ENCODE peak calls at places on chromosomes 11 and 22, in ten cellular contexts. H, G, M, N, J, A, E, P, I and W are unnamed samples.

GRCh38 chr22:20084547-20085413 is 4.7 kb downstream of the DGCR8 start:
- DNase-seq in H (peak; percentile 6), N (peak; percentile 67), J (no peak), M (no peak), G (no peak), I (no peak), A (peak; percentile 40), E (no peak), P (peak; percentile 89), W (peak; percentile 8)

GRCh38 chr11:70491696-70492472 is 93.6 kb downstream of the CTTN start:
- DNase-seq in G (no peak), A (no peak), N (peak; percentile 67), I (no peak), H (no peak), P (peak; percentile 53), M (peak; percentile 36), E (no peak), J (no peak), W (no peak)

GRCh38 chr22:31106001-31106571 is 1.3 kb downstream of the SELENOM start:
- DNase-seq in I (no peak), A (no peak), J (no peak), M (no peak), E (no peak), P (no peak), N (no peak), G (no peak), H (no peak), W (no peak)

GRCh38 chr22:33758961-33759360 is 161.3 kb downstream of the LARGE1 start:
- DNase-seq in H (no peak), P (no peak), J (no peak), E (no peak), I (no peak), G (no peak), A (no peak), M (no peak), N (no peak), W (no peak)

GRCh38 chr22:46058591-46059519 is 81.9 kb upstream of the WNT7B start:
- DNase-seq in I (no peak), E (peak; percentile 79), A (no peak), J (no peak), P (peak; percentile 52), M (peak; percentile 17), G (no peak), H (no peak), N (no peak), W (peak; percentile 59)

GRCh38 chr22:30206964-30207363 is 39.6 kb downstream of the LIF start:
- DNase-seq in J (peak; percentile 88), E (peak; percentile 92), G (no peak), P (peak; percentile 43), I (no peak), N (no peak), H (peak; percentile 96), M (peak; percentile 96), A (peak; percentile 51), W (peak; percentile 93)

GRCh38 chr11:94656968-94657367 is 89.8 kb downstream of the PIWIL4 start:
- DNase-seq in P (no peak), E (no peak), J (no peak), I (no peak), A (no peak), G (no peak), M (peak; percentile 62), H (no peak), N (no peak), W (no peak)

GRCh38 chr11:19595840-19596751 is 116.5 kb upstream of the NAV2 start:
- DNase-seq in N (peak; percentile 93), E (peak; percentile 80), J (peak; percentile 93), M (no peak), H (peak; percentile 86), P (peak; percentile 87), A (no peak), I (peak; percentile 61), G (no peak), W (peak; percentile 93)

GRCh38 chr11:113579292-113579940 is 104.2 kb upstream of the DRD2 start:
- DNase-seq in N (no peak), G (no peak), A (no peak), I (no peak), J (no peak), P (no peak), E (no peak), H (no peak), M (no peak), W (no peak)

GRCh38 chr11:15629690-15630321 is 515.1 kb downstream of the INSC start:
- DNase-seq in E (no peak), A (no peak), G (peak; percentile 8), I (no peak), P (no peak), M (peak; percentile 43), J (peak; percentile 18), H (peak; percentile 16), N (no peak), W (no peak)

GRCh38 chr11:111911563-111912401 is at the start of gene CRYAB:
- DNase-seq in J (peak; percentile 78), M (no peak), G (no peak), P (no peak), A (no peak), I (peak; percentile 87), N (peak; percentile 95), H (peak; percentile 83), E (peak; percentile 52), W (peak; percentile 89)
- H3K4me3 ChIP-seq in J (peak within 1 kb of the TSS; percentile 19), M (no peak within 1 kb of the TSS), G (no peak within 1 kb of the TSS), P (peak within 1 kb of the TSS; percentile 7), A (no peak within 1 kb of the TSS), I (peak within 1 kb of the TSS; percentile 76), N (peak within 1 kb of the TSS; percentile 79), H (peak within 1 kb of the TSS; percentile 21), E (no peak within 1 kb of the TSS), W (peak within 1 kb of the TSS; percentile 55)

GRCh38 chr11:107044503-107044902 is 26.2 kb upstream of the GUCY1A2 start:
- DNase-seq in G (no peak), A (no peak), I (no peak), N (no peak), M (no peak), P (no peak), J (no peak), H (peak; percentile 8), E (no peak), W (no peak)

GRCh38 chr11:107043242-107043991 is 25.1 kb upstream of the GUCY1A2 start:
- DNase-seq in I (no peak), P (no peak), J (peak; percentile 94), G (no peak), H (peak; percentile 94), E (peak; percentile 85), A (no peak), M (no peak), N (no peak), W (peak; percentile 95)

GRCh38 chr11:107042748-107043147 is 24.5 kb upstream of the GUCY1A2 start:
- DNase-seq in E (no peak), N (no peak), G (no peak), J (no peak), I (no peak), M (no peak), A (no peak), P (no peak), H (no peak), W (no peak)

GRCh38 chr11:107040447-107041444 is 22.5 kb upstream of the GUCY1A2 start:
- DNase-seq in J (peak; percentile 84), N (no peak), A (no peak), E (peak; percentile 43), H (peak; percentile 77), I (no peak), M (no peak), P (no peak), G (no peak), W (peak; percentile 33)
- H3K4me3 ChIP-seq in J (no peak overlapping the region), N (no peak overlapping the region), A (no peak overlapping the region), E (no peak overlapping the region), H (no peak overlapping the region), I (no peak overlapping the region), M (no peak overlapping the region), P (no peak overlapping the region), G (no peak overlapping the region), W (no peak overlapping the region)

GRCh38 chr11:69040051-69040450 is 8.7 kb upstream of the TPCN2 start:
- DNase-seq in E (peak; percentile 85), H (no peak), P (no peak), M (no peak), G (no peak), I (no peak), N (no peak), J (no peak), A (no peak), W (no peak)

GRCh38 chr11:69039501-69039900 is 9.2 kb upstream of the TPCN2 start:
- DNase-seq in N (no peak), P (no peak), J (no peak), I (no peak), H (no peak), M (no peak), G (no peak), A (no peak), E (peak; percentile 48), W (peak; percentile 50)

GRCh38 chr11:69044111-69045013 is 4.4 kb upstream of the TPCN2 start:
- DNase-seq in N (peak; percentile 92), H (peak; percentile 59), G (no peak), E (peak; percentile 99), J (peak; percentile 83), M (peak; percentile 91), P (peak; percentile 76), A (peak; percentile 43), I (no peak), W (peak; percentile 49)

GRCh38 chr11:69040581-69041260 is 8.0 kb upstream of the TPCN2 start:
- DNase-seq in M (no peak), J (peak; percentile 87), G (no peak), H (peak; percentile 39), A (no peak), I (no peak), E (peak; percentile 99), N (no peak), P (no peak), W (peak; percentile 88)

DNA sequence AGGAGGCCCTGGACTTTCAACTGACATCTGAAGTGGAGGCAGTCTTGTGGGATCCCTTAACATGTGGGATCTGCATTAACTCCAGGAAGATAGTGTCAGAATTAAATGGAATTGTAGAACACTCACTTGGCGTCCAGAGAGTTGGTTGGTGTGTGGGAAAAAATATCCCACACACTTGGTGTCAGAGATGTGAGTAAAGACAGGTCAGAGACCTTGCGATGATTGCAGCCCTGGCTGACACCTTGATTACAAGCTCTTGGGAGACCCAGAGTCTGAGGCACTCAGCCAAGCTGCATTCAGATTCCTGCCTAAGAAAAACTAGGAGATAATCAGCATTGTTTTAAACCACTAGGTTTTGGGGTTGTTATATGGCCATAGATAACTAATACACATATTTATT is 7.2 kb upstream of the TPCN2 start:
- DNase-seq in I (no peak), H (no peak), A (no peak), E (no peak), G (no peak), M (no peak), P (no peak), J (peak; percentile 23), N (no peak), W (peak; percentile 71)
- H3K4me3 ChIP-seq in I (no peak overlapping the region), H (no peak overlapping the region), A (no peak overlapping the region), E (no peak overlapping the region), G (no peak overlapping the region), M (no peak overlapping the region), P (no peak overlapping the region), J (no peak overlapping the region), N (no peak overlapping the region), W (no peak overlapping the region)

DNA sequence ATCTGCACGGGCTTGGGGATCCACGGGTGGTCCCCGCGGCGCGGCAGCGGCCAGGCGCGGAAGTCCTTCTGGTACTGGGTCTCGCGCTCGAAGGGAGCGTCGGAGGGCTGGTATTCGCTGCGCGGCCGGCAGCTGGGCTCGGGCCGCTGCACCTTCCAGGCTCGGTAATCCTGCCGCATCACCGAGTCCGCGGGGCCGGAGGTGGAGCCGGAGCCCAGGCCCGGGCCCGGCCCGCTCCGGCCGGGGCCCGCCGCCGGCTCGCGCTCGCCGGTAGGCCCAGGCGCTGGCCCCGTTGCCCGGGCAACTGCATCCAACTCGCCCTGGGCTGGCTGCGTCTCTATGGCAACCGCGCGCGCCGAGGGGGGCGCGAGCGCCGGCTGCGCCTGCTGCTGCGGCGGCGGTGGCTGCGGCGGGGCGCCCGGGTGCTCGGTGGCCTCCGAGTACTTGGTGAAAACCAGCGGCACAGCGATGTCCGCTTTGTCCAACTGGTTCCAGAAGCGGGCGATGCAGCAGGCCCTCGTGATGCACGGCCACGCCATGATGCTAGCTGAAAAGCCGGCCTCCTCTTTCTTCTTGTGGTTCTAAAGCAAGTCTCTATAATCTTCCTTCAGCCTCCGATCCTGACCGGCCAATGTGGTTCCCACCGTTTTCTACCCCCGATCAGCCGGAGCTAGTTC is 869 bp downstream of the MAP6 start:
- DNase-seq in J (peak; percentile 23), N (peak; percentile 84), A (peak; percentile 80), I (no peak), E (no peak), P (no peak), H (peak; percentile 27), G (no peak), M (peak; percentile 85), W (peak; percentile 40)
- H3K4me3 ChIP-seq in J (peak overlapping the region; percentile 28), N (peak overlapping the region; percentile 73), A (peak overlapping the region; percentile 68), I (peak overlapping the region; percentile 81), E (peak overlapping the region; percentile 17), P (peak overlapping the region; percentile 54), H (peak overlapping the region; percentile 32), G (no peak overlapping the region), M (peak overlapping the region; percentile 69), W (peak overlapping the region; percentile 61)